ENCODE peak calls at places on chromosomes 1 and 21, in nine cellular contexts. One of them, this sample, is unnamed.

GRCh38 chr1:164563821-164564251 is 4.9 kb downstream of the PBX1 start:
- DNase-seq in cardiac fibroblast: no peak
- DNase-seq in IMR-90: no peak
- DNase-seq in OCI-LY7: no peak
- DNase-seq in naive thymus-derived CD4-positive, alpha-beta T cell: no peak
- DNase-seq in tibial nerve: no peak
- DNase-seq in cardiac muscle cell: no peak
- DNase-seq in GM12878: no peak
- DNase-seq in mesendoderm: no peak
- DNase-seq in this sample: no peak

GRCh38 chr1:181033128-181033798 is 520 bp upstream of the MR1 start:
- DNase-seq in IMR-90: peak
- DNase-seq in mesendoderm: no peak
- DNase-seq in cardiac fibroblast: peak
- DNase-seq in cardiac muscle cell: peak
- DNase-seq in naive thymus-derived CD4-positive, alpha-beta T cell: peak
- DNase-seq in OCI-LY7: peak
- DNase-seq in GM12878: peak
- DNase-seq in tibial nerve: peak
- DNase-seq in this sample: peak

GRCh38 chr1:162230517-162230916 is 146.1 kb downstream of the SPATA46 start:
- DNase-seq in OCI-LY7: no peak
- DNase-seq in cardiac fibroblast: no peak
- DNase-seq in cardiac muscle cell: no peak
- DNase-seq in GM12878: no peak
- DNase-seq in IMR-90: no peak
- DNase-seq in mesendoderm: no peak
- DNase-seq in tibial nerve: no peak
- DNase-seq in naive thymus-derived CD4-positive, alpha-beta T cell: no peak
- DNase-seq in this sample: no peak

GRCh38 chr1:87706198-87706597 is 377.5 kb downstream of the LMO4 start:
- DNase-seq in IMR-90: peak
- DNase-seq in tibial nerve: no peak
- DNase-seq in mesendoderm: no peak
- DNase-seq in cardiac fibroblast: peak
- DNase-seq in GM12878: no peak
- DNase-seq in OCI-LY7: no peak
- DNase-seq in cardiac muscle cell: no peak
- DNase-seq in naive thymus-derived CD4-positive, alpha-beta T cell: no peak
- DNase-seq in this sample: peak

GRCh38 chr1:221532071-221532755 is 209.7 kb downstream of the DUSP10 start:
- DNase-seq in IMR-90: peak
- DNase-seq in cardiac muscle cell: no peak
- DNase-seq in naive thymus-derived CD4-positive, alpha-beta T cell: no peak
- DNase-seq in cardiac fibroblast: no peak
- DNase-seq in tibial nerve: no peak
- DNase-seq in OCI-LY7: no peak
- DNase-seq in GM12878: no peak
- DNase-seq in mesendoderm: no peak
- DNase-seq in this sample: no peak

GRCh38 chr1:23553896-23554480 is 5.3 kb downstream of the ID3 start:
- DNase-seq in OCI-LY7: peak
- DNase-seq in cardiac fibroblast: no peak
- DNase-seq in tibial nerve: no peak
- DNase-seq in GM12878: no peak
- DNase-seq in mesendoderm: no peak
- DNase-seq in IMR-90: no peak
- DNase-seq in cardiac muscle cell: no peak
- DNase-seq in naive thymus-derived CD4-positive, alpha-beta T cell: no peak
- DNase-seq in this sample: no peak

GRCh38 chr1:197149340-197149739 is 2.9 kb upstream of the ASPM start:
- DNase-seq in cardiac fibroblast: no peak
- DNase-seq in GM12878: no peak
- DNase-seq in OCI-LY7: no peak
- DNase-seq in tibial nerve: no peak
- DNase-seq in cardiac muscle cell: no peak
- DNase-seq in naive thymus-derived CD4-positive, alpha-beta T cell: no peak
- DNase-seq in mesendoderm: no peak
- DNase-seq in IMR-90: no peak
- DNase-seq in this sample: no peak

GRCh38 chr1:169129109-169129789 is 22.8 kb downstream of the ATP1B1 start:
- DNase-seq in mesendoderm: no peak
- DNase-seq in tibial nerve: no peak
- DNase-seq in GM12878: no peak
- DNase-seq in naive thymus-derived CD4-positive, alpha-beta T cell: no peak
- DNase-seq in OCI-LY7: no peak
- DNase-seq in cardiac fibroblast: no peak
- DNase-seq in cardiac muscle cell: no peak
- DNase-seq in IMR-90: no peak
- DNase-seq in this sample: peak

GRCh38 chr1:15249032-15249601 is 2.1 kb downstream of the FHAD1 start:
- DNase-seq in mesendoderm: no peak
- DNase-seq in GM12878: no peak
- DNase-seq in tibial nerve: no peak
- DNase-seq in cardiac fibroblast: no peak
- DNase-seq in IMR-90: peak
- DNase-seq in cardiac muscle cell: peak
- DNase-seq in OCI-LY7: no peak
- DNase-seq in naive thymus-derived CD4-positive, alpha-beta T cell: no peak
- DNase-seq in this sample: no peak

GRCh38 chr1:161727343-161727924 is 6.1 kb downstream of the FCRLB start:
- DNase-seq in tibial nerve: peak
- DNase-seq in cardiac muscle cell: peak
- DNase-seq in OCI-LY7: no peak
- DNase-seq in IMR-90: peak
- DNase-seq in cardiac fibroblast: peak
- DNase-seq in naive thymus-derived CD4-positive, alpha-beta T cell: no peak
- DNase-seq in GM12878: no peak
- DNase-seq in mesendoderm: no peak
- DNase-seq in this sample: peak

GRCh38 chr1:105396001-105396400 is 1646.3 kb downstream of the AMY1C start:
- DNase-seq in GM12878: no peak
- DNase-seq in cardiac fibroblast: no peak
- DNase-seq in mesendoderm: no peak
- DNase-seq in tibial nerve: no peak
- DNase-seq in naive thymus-derived CD4-positive, alpha-beta T cell: no peak
- DNase-seq in OCI-LY7: no peak
- DNase-seq in IMR-90: no peak
- DNase-seq in cardiac muscle cell: no peak
- DNase-seq in this sample: no peak

GRCh38 chr1:197733324-197733723 is 42.0 kb downstream of the DENND1B start:
- DNase-seq in cardiac fibroblast: no peak
- DNase-seq in OCI-LY7: no peak
- DNase-seq in naive thymus-derived CD4-positive, alpha-beta T cell: no peak
- DNase-seq in mesendoderm: no peak
- DNase-seq in GM12878: no peak
- DNase-seq in IMR-90: no peak
- DNase-seq in cardiac muscle cell: no peak
- DNase-seq in tibial nerve: no peak
- DNase-seq in this sample: no peak

GRCh38 chr1:44423706-44424546 is 18.9 kb downstream of the RNF220 start:
- DNase-seq in OCI-LY7: no peak
- DNase-seq in cardiac fibroblast: peak
- DNase-seq in cardiac muscle cell: peak
- DNase-seq in tibial nerve: no peak
- DNase-seq in GM12878: no peak
- DNase-seq in naive thymus-derived CD4-positive, alpha-beta T cell: no peak
- DNase-seq in IMR-90: peak
- DNase-seq in mesendoderm: no peak
- DNase-seq in this sample: peak

GRCh38 chr1:109547412-109548320 is 749 bp upstream of the GNAI3 start:
- DNase-seq in naive thymus-derived CD4-positive, alpha-beta T cell: no peak
- DNase-seq in mesendoderm: peak
- DNase-seq in GM12878: no peak
- DNase-seq in OCI-LY7: peak
- DNase-seq in cardiac fibroblast: no peak
- DNase-seq in tibial nerve: peak
- DNase-seq in IMR-90: peak
- DNase-seq in cardiac muscle cell: peak
- DNase-seq in this sample: peak

DNA sequence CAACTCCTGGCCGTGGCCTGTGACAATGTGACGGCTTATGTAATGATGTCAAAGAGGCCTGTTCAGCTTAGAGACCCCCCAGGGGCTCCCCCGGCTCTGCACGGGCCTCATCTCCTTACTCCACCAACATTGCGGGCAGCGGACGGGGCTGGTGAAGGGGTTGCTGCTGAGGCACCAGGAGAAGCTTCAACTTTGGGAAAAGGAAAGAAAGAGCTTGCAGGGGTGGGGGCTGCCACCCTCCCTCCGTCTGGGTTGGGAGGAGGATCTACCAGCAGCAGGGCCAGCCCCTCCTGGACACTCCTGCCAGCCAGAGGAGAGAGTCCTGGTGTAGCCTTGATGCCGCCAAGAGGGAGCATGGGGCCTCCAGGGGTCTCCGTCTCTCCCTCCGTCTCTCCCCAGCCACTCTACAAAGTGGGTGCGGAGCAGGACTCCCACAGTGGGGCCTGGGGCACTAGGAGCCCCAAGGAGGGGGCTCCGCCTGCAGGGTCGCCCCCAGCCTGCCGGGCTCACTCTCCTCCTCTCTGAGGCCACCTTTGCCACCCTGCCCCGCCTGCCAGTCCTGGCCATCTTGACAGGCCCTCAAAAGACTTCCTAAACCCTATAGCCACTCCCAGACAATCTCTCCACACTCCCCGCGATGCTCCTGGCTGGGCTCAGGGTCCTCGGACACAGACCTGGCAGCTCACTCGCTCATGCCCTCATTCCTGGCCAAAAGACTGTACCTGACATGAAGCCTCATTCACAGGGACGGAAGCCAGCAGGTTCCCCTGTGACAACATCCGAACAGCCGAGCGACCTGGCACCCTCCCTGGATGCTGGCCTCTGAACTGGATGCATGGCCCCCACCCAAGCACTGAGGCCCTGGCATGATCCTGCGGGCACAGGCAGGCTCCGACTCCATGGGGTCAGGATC is 130.4 kb upstream of the ARHGEF16 start:
- DNase-seq in cardiac fibroblast: no peak
- DNase-seq in GM12878: no peak
- DNase-seq in naive thymus-derived CD4-positive, alpha-beta T cell: no peak
- DNase-seq in OCI-LY7: no peak
- DNase-seq in cardiac muscle cell: no peak
- DNase-seq in tibial nerve: no peak
- DNase-seq in IMR-90: no peak
- DNase-seq in mesendoderm: no peak
- DNase-seq in this sample: no peak
- H3K4me3 ChIP-seq in cardiac fibroblast: no peak
- H3K4me3 ChIP-seq in GM12878: no peak
- H3K4me3 ChIP-seq in naive thymus-derived CD4-positive, alpha-beta T cell: no peak
- H3K4me3 ChIP-seq in OCI-LY7: no peak
- H3K4me3 ChIP-seq in cardiac muscle cell: no peak
- H3K4me3 ChIP-seq in tibial nerve: no peak
- H3K4me3 ChIP-seq in IMR-90: no peak
- H3K4me3 ChIP-seq in mesendoderm: no peak
- H3K4me3 ChIP-seq in this sample: no peak

GRCh38 chr1:27915082-27915575 is 19.7 kb upstream of the SMPDL3B start:
- DNase-seq in cardiac fibroblast: no peak
- DNase-seq in mesendoderm: no peak
- DNase-seq in IMR-90: no peak
- DNase-seq in tibial nerve: no peak
- DNase-seq in GM12878: no peak
- DNase-seq in OCI-LY7: no peak
- DNase-seq in cardiac muscle cell: no peak
- DNase-seq in naive thymus-derived CD4-positive, alpha-beta T cell: no peak
- DNase-seq in this sample: no peak
- H3K4me3 ChIP-seq in cardiac fibroblast: no peak
- H3K4me3 ChIP-seq in mesendoderm: no peak
- H3K4me3 ChIP-seq in IMR-90: peak
- H3K4me3 ChIP-seq in tibial nerve: peak
- H3K4me3 ChIP-seq in GM12878: no peak
- H3K4me3 ChIP-seq in OCI-LY7: peak
- H3K4me3 ChIP-seq in cardiac muscle cell: no peak
- H3K4me3 ChIP-seq in naive thymus-derived CD4-positive, alpha-beta T cell: peak
- H3K4me3 ChIP-seq in this sample: no peak

DNA sequence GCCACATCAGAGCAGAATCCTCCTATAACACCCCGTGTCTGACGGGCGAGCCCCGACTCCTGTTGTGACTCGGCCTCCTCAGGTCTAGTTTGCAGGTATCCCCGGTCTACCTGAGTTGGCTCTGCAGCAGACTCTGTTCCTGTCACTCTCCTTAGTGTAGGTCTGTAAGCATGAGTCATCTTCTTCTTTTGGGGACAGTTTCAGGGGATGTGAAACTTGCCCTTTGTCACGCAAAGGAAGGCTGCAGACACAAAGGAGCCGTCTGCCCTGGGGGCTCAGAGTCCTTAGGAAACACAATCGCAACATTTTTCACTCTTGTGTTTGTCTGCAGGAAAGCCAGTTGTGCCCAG is 183.2 kb downstream of the RUNX1 start:
- DNase-seq in naive thymus-derived CD4-positive, alpha-beta T cell: no peak
- DNase-seq in cardiac fibroblast: no peak
- DNase-seq in GM12878: peak
- DNase-seq in IMR-90: no peak
- DNase-seq in cardiac muscle cell: no peak
- DNase-seq in tibial nerve: no peak
- DNase-seq in OCI-LY7: peak
- DNase-seq in mesendoderm: peak
- DNase-seq in this sample: no peak
- H3K4me3 ChIP-seq in naive thymus-derived CD4-positive, alpha-beta T cell: no peak
- H3K4me3 ChIP-seq in cardiac fibroblast: no peak
- H3K4me3 ChIP-seq in GM12878: no peak
- H3K4me3 ChIP-seq in IMR-90: no peak
- H3K4me3 ChIP-seq in cardiac muscle cell: no peak
- H3K4me3 ChIP-seq in tibial nerve: no peak
- H3K4me3 ChIP-seq in OCI-LY7: peak
- H3K4me3 ChIP-seq in mesendoderm: no peak
- H3K4me3 ChIP-seq in this sample: no peak

DNA sequence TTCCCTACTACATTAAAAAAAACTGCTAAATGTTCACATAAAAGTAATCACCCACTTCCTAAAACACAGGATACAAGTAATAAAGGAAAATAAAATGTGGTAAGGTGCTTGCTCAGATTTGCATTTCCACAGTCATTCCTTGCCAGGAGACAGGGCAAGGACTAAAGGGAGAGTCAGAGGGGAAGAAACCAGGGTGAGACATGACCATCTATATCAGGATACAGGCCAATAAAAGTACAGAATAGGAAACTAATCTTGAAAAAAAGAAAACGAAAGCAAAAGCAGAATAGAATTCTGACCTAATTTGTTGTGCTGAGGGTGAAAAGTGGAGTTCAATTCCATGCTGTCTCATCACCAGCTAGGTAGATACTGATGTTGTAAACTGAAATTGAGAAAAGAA is 27.3 kb downstream of the JMJD4 start:
- DNase-seq in OCI-LY7: no peak
- DNase-seq in cardiac muscle cell: no peak
- DNase-seq in GM12878: no peak
- DNase-seq in naive thymus-derived CD4-positive, alpha-beta T cell: no peak
- DNase-seq in IMR-90: no peak
- DNase-seq in mesendoderm: no peak
- DNase-seq in cardiac fibroblast: no peak
- DNase-seq in tibial nerve: no peak
- DNase-seq in this sample: no peak
- H3K4me3 ChIP-seq in OCI-LY7: no peak
- H3K4me3 ChIP-seq in cardiac muscle cell: no peak
- H3K4me3 ChIP-seq in GM12878: no peak
- H3K4me3 ChIP-seq in naive thymus-derived CD4-positive, alpha-beta T cell: no peak
- H3K4me3 ChIP-seq in IMR-90: no peak
- H3K4me3 ChIP-seq in mesendoderm: no peak
- H3K4me3 ChIP-seq in cardiac fibroblast: no peak
- H3K4me3 ChIP-seq in tibial nerve: no peak
- H3K4me3 ChIP-seq in this sample: no peak

This sample was measured in choroid plexus epithelial cell.